ENCODE peak calls at places on chromosomes 3 and 15, in four cellular contexts. One of them, this sample, is unnamed. For H3K4me1, the result is how much of the 10 kb centered on the place peaks cover.

GRCh38 chr3:49602877-49603411 is 48.7 kb downstream of the BSN start:
- DNase-seq in fibroblast of lung: no peak
- DNase-seq in GM23338: no peak
- DNase-seq in left ventricle myocardium inferior: no peak
- DNase-seq in this sample: no peak

GRCh38 chr3:103706671-103707070 is 1271.9 kb downstream of the ZPLD1 start:
- DNase-seq in left ventricle myocardium inferior: no peak
- DNase-seq in GM23338: no peak
- DNase-seq in fibroblast of lung: no peak
- DNase-seq in this sample: no peak

GRCh38 chr3:126034481-126035361 is 49.2 kb downstream of the SLC41A3 start:
- DNase-seq in fibroblast of lung: peak
- DNase-seq in left ventricle myocardium inferior: no peak
- DNase-seq in GM23338: no peak
- DNase-seq in this sample: no peak

GRCh38 chr3:188160751-188161150 is 6.8 kb downstream of the LPP start:
- DNase-seq in GM23338: no peak
- DNase-seq in left ventricle myocardium inferior: no peak
- DNase-seq in fibroblast of lung: no peak
- DNase-seq in this sample: no peak

GRCh38 chr15:36449084-36449661 is 130.3 kb upstream of the CDIN1 start:
- DNase-seq in GM23338: peak
- DNase-seq in left ventricle myocardium inferior: peak
- DNase-seq in fibroblast of lung: peak
- DNase-seq in this sample: no peak

GRCh38 chr15:94744080-94744793 is 512.9 kb downstream of the MCTP2 start:
- DNase-seq in GM23338: peak
- DNase-seq in fibroblast of lung: no peak
- DNase-seq in left ventricle myocardium inferior: no peak
- DNase-seq in this sample: no peak

GRCh38 chr15:88797648-88798339 is 5.4 kb upstream of the ACAN start:
- DNase-seq in fibroblast of lung: no peak
- DNase-seq in GM23338: no peak
- DNase-seq in left ventricle myocardium inferior: no peak
- DNase-seq in this sample: no peak

GRCh38 chr3:25592510-25592968 is 72.2 kb downstream of the TOP2B start:
- DNase-seq in GM23338: peak
- DNase-seq in fibroblast of lung: peak
- DNase-seq in left ventricle myocardium inferior: peak
- DNase-seq in this sample: peak

GRCh38 chr15:36688310-36689102 is 109.1 kb downstream of the CDIN1 start:
- DNase-seq in left ventricle myocardium inferior: no peak
- DNase-seq in GM23338: no peak
- DNase-seq in fibroblast of lung: peak
- DNase-seq in this sample: no peak

GRCh38 chr3:158085358-158085757 is 20.9 kb downstream of the SHOX2 start:
- DNase-seq in fibroblast of lung: no peak
- DNase-seq in GM23338: no peak
- DNase-seq in left ventricle myocardium inferior: no peak
- DNase-seq in this sample: no peak

GRCh38 chr15:38164507-38164906 is 88.1 kb upstream of the SPRED1 start:
- DNase-seq in fibroblast of lung: no peak
- DNase-seq in GM23338: no peak
- DNase-seq in left ventricle myocardium inferior: no peak
- DNase-seq in this sample: no peak

GRCh38 chr3:159416854-159417253 is 571.8 kb upstream of the IL12A start:
- DNase-seq in GM23338: no peak
- DNase-seq in fibroblast of lung: peak
- DNase-seq in left ventricle myocardium inferior: no peak
- DNase-seq in this sample: no peak

GRCh38 chr15:85749261-85750151 is 45.2 kb downstream of the KLHL25 start:
- DNase-seq in fibroblast of lung: peak
- DNase-seq in left ventricle myocardium inferior: peak
- DNase-seq in GM23338: no peak
- DNase-seq in this sample: peak

GRCh38 chr15:56045068-56045748 is 51.8 kb upstream of the NEDD4 start:
- DNase-seq in GM23338: no peak
- DNase-seq in fibroblast of lung: no peak
- DNase-seq in left ventricle myocardium inferior: no peak
- DNase-seq in this sample: no peak

GRCh38 chr15:38134252-38134651 is 118.4 kb upstream of the SPRED1 start:
- DNase-seq in GM23338: no peak
- DNase-seq in fibroblast of lung: no peak
- DNase-seq in left ventricle myocardium inferior: no peak
- DNase-seq in this sample: no peak

GRCh38 chr3:71444028-71444860 is 139.3 kb downstream of the FOXP1 start:
- DNase-seq in fibroblast of lung: peak
- DNase-seq in left ventricle myocardium inferior: no peak
- DNase-seq in GM23338: no peak
- DNase-seq in this sample: peak

GRCh38 chr3:67710396-67710795 is 56.0 kb upstream of the SUCLG2 start:
- DNase-seq in GM23338: no peak
- DNase-seq in fibroblast of lung: no peak
- DNase-seq in left ventricle myocardium inferior: no peak
- DNase-seq in this sample: no peak

GRCh38 chr15:75454471-75455418 is 3.3 kb upstream of the SIN3A start:
- DNase-seq in left ventricle myocardium inferior: no peak
- DNase-seq in GM23338: peak
- DNase-seq in fibroblast of lung: peak
- DNase-seq in this sample: peak

GRCh38 chr3:42179110-42179725 is 86.8 kb downstream of the CCK start:
- DNase-seq in left ventricle myocardium inferior: no peak
- DNase-seq in fibroblast of lung: peak
- DNase-seq in GM23338: peak
- DNase-seq in this sample: no peak

GRCh38 chr3:33000698-33001385 is 49.4 kb downstream of the CCR4 start:
- DNase-seq in left ventricle myocardium inferior: no peak
- DNase-seq in fibroblast of lung: no peak
- DNase-seq in GM23338: no peak
- DNase-seq in this sample: no peak

GRCh38 chr15:70344666-70345065 is 246.9 kb upstream of the TLE3 start:
- DNase-seq in left ventricle myocardium inferior: no peak
- DNase-seq in GM23338: no peak
- DNase-seq in fibroblast of lung: no peak
- DNase-seq in this sample: no peak

GRCh38 chr15:97026781-97027180 is 696.3 kb downstream of the NR2F2 start:
- DNase-seq in GM23338: no peak
- DNase-seq in left ventricle myocardium inferior: no peak
- DNase-seq in fibroblast of lung: peak
- DNase-seq in this sample: no peak

GRCh38 chr3:52234516-52235447 is 4.2 kb downstream of the TWF2 start:
- DNase-seq in left ventricle myocardium inferior: peak
- DNase-seq in fibroblast of lung: no peak
- DNase-seq in GM23338: no peak
- DNase-seq in this sample: peak

GRCh38 chr3:72738752-72739520 is 109.3 kb downstream of the SHQ1 start:
- DNase-seq in left ventricle myocardium inferior: peak
- DNase-seq in fibroblast of lung: peak
- DNase-seq in GM23338: peak
- DNase-seq in this sample: peak

GRCh38 chr3:6985848-6986247 is 124.9 kb downstream of the GRM7 start:
- DNase-seq in fibroblast of lung: no peak
- DNase-seq in left ventricle myocardium inferior: no peak
- DNase-seq in GM23338: no peak
- DNase-seq in this sample: no peak

GRCh38 chr3:101074518-101074917 is 81.3 kb upstream of the ABI3BP start:
- DNase-seq in fibroblast of lung: no peak
- DNase-seq in GM23338: no peak
- DNase-seq in left ventricle myocardium inferior: no peak
- DNase-seq in this sample: no peak

GRCh38 chr3:45104715-45105711 is 41.2 kb downstream of the CDCP1 start:
- DNase-seq in GM23338: no peak
- DNase-seq in fibroblast of lung: peak
- DNase-seq in left ventricle myocardium inferior: no peak
- DNase-seq in this sample: no peak

GRCh38 chr15:61530769-61531168 is 301.7 kb upstream of the RORA start:
- DNase-seq in fibroblast of lung: no peak
- DNase-seq in GM23338: peak
- DNase-seq in left ventricle myocardium inferior: no peak
- DNase-seq in this sample: no peak

GRCh38 chr3:51311055-51311454 is 74.0 kb upstream of the MANF start:
- DNase-seq in GM23338: peak
- DNase-seq in fibroblast of lung: peak
- DNase-seq in left ventricle myocardium inferior: no peak
- DNase-seq in this sample: no peak

GRCh38 chr15:34812369-34812768 is 17.0 kb upstream of the ACTC1 start:
- DNase-seq in fibroblast of lung: peak
- DNase-seq in left ventricle myocardium inferior: no peak
- DNase-seq in GM23338: no peak
- DNase-seq in this sample: no peak

GRCh38 chr15:78392430-78392829 is 45.6 kb upstream of the IREB2 start:
- DNase-seq in fibroblast of lung: no peak
- DNase-seq in left ventricle myocardium inferior: no peak
- DNase-seq in GM23338: peak
- DNase-seq in this sample: no peak

GRCh38 chr15:28026764-28027713 is 72.1 kb downstream of the OCA2 start:
- DNase-seq in left ventricle myocardium inferior: no peak
- DNase-seq in fibroblast of lung: no peak
- DNase-seq in GM23338: no peak
- DNase-seq in this sample: no peak

DNA sequence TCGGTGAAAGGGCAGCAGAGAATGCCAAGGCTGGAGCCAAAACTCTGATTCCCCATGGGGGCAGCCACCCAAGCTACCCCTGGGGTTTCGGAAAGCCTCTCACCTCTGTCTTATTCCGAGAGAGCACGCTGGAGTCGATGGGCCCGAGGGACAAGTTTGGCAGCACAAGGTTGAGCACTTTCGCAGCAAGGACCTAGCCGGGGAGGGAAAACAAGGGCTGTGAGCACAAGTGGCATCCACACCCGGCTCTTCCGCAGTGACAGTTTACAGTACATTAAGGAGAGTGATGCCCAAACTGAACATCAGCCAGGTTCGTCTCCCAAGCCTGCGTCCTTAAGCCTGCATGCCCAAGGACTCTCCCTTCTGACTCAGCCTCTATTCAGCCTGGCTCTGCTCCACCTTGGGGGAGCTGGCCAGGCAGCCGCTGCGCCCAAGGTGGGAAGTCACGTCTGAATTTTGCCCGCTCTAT is 37.8 kb downstream of the ABTB1 start:
- DNase-seq in fibroblast of lung: peak
- DNase-seq in left ventricle myocardium inferior: no peak
- DNase-seq in GM23338: no peak
- DNase-seq in this sample: peak
- H3K4me1 ChIP-seq in fibroblast of lung: under half
- H3K4me1 ChIP-seq in left ventricle myocardium inferior: half or more
- H3K4me1 ChIP-seq in GM23338: under half
- H3K4me1 ChIP-seq in this sample: under half

GRCh38 chr3:84959470-84960380 is 936 bp downstream of the CADM2 start:
- DNase-seq in fibroblast of lung: no peak
- DNase-seq in GM23338: peak
- DNase-seq in left ventricle myocardium inferior: no peak
- DNase-seq in this sample: peak

GRCh38 chr3:84961492-84962255 is 2.9 kb downstream of the CADM2 start:
- DNase-seq in fibroblast of lung: no peak
- DNase-seq in left ventricle myocardium inferior: no peak
- DNase-seq in GM23338: no peak
- DNase-seq in this sample: no peak

GRCh38 chr3:84962460-84962859 is 3.7 kb downstream of the CADM2 start:
- DNase-seq in fibroblast of lung: no peak
- DNase-seq in left ventricle myocardium inferior: no peak
- DNase-seq in GM23338: no peak
- DNase-seq in this sample: no peak

GRCh38 chr3:84960581-84960980 is 1.8 kb downstream of the CADM2 start:
- DNase-seq in left ventricle myocardium inferior: no peak
- DNase-seq in GM23338: peak
- DNase-seq in fibroblast of lung: no peak
- DNase-seq in this sample: no peak

GRCh38 chr3:84960994-84961393 is 2.2 kb downstream of the CADM2 start:
- DNase-seq in left ventricle myocardium inferior: no peak
- DNase-seq in GM23338: no peak
- DNase-seq in fibroblast of lung: no peak
- DNase-seq in this sample: no peak
- H3K4me1 ChIP-seq in left ventricle myocardium inferior: under half
- H3K4me1 ChIP-seq in GM23338: under half
- H3K4me1 ChIP-seq in fibroblast of lung: under half
- H3K4me1 ChIP-seq in this sample: under half

GRCh38 chr15:63833246-63833696 is 477 bp downstream of the HERC1 start:
- DNase-seq in GM23338: peak
- DNase-seq in fibroblast of lung: peak
- DNase-seq in left ventricle myocardium inferior: peak
- DNase-seq in this sample: peak
- H3K4me1 ChIP-seq in GM23338: under half
- H3K4me1 ChIP-seq in fibroblast of lung: under half
- H3K4me1 ChIP-seq in left ventricle myocardium inferior: half or more
- H3K4me1 ChIP-seq in this sample: under half

GRCh38 chr3:149274220-149274619 is 52.6 kb upstream of the CP start:
- DNase-seq in fibroblast of lung: no peak
- DNase-seq in GM23338: no peak
- DNase-seq in left ventricle myocardium inferior: no peak
- DNase-seq in this sample: no peak

GRCh38 chr3:149270180-149270579 is 48.6 kb upstream of the CP start:
- DNase-seq in fibroblast of lung: peak
- DNase-seq in GM23338: no peak
- DNase-seq in left ventricle myocardium inferior: no peak
- DNase-seq in this sample: no peak

GRCh38 chr3:149271669-149272068 is 50.0 kb upstream of the CP start:
- DNase-seq in fibroblast of lung: no peak
- DNase-seq in left ventricle myocardium inferior: no peak
- DNase-seq in GM23338: no peak
- DNase-seq in this sample: no peak

GRCh38 chr3:149276621-149277020 is 55.0 kb upstream of the CP start:
- DNase-seq in fibroblast of lung: no peak
- DNase-seq in GM23338: no peak
- DNase-seq in left ventricle myocardium inferior: no peak
- DNase-seq in this sample: no peak

DNA sequence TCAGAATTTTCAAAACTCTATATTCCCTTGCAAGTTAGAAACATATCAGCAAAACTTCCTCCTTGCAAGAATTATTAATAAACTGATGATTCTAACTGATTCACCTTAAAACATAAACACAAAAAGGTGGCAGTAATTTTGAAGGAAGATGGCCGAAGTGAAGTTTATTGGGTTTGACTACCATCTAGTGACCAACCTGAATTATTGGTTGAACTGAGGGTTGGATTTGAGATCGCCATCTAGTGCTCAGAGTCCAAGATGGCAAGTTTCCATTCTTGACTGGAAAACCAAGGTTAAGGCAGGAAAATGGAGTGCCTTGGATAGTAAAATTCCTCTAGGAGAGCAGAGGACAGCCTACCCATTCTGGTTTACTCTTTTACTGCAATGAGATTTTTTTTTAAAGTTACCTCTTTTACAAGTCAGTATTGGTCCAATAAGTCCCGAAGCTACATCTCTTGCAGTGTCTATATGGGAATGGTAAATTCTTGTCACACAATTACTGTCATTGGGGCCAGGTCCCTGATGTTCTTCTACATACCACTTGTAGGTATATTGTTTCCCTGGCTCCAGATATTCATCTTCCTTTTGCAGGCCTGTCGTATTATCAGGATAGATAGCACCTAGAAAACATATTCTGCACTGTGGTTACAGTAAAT is 51.6 kb upstream of the CP start:
- DNase-seq in left ventricle myocardium inferior: no peak
- DNase-seq in GM23338: peak
- DNase-seq in fibroblast of lung: peak
- DNase-seq in this sample: no peak
- H3K4me1 ChIP-seq in left ventricle myocardium inferior: under half
- H3K4me1 ChIP-seq in GM23338: under half
- H3K4me1 ChIP-seq in fibroblast of lung: under half
- H3K4me1 ChIP-seq in this sample: under half

This sample was measured in right cardiac atrium.